ENCODE peak calls at places on chromosomes 6 and 20, in nine cellular contexts. Q, P, U, F, Z, N, Y, S and X are unnamed samples.

GRCh38 chr20:48076772-48077171 is 291.5 kb upstream of the SULF2 start:
- DNase-seq in Q (no peak), P (no peak), U (no peak), F (no peak), Z (no peak), N (no peak), Y (no peak), S (no peak), X (no peak)

GRCh38 chr6:145704153-145704781 is 31.1 kb downstream of the EPM2A start:
- DNase-seq in Q (no peak), P (no peak), U (no peak), F (peak; percentile 21), Z (no peak), N (peak; percentile 8), Y (no peak), S (no peak), X (peak; percentile 6)

GRCh38 chr6:17115251-17116089 is 13.6 kb downstream of the STMND1 start:
- DNase-seq in Q (no peak), P (no peak), U (peak; percentile 77), F (peak; percentile 87), Z (no peak), N (peak; percentile 80), Y (no peak), S (no peak), X (peak; percentile 75)

GRCh38 chr6:14573267-14573666 is 455.7 kb downstream of the CD83 start:
- DNase-seq in Q (no peak), P (no peak), U (no peak), F (no peak), Z (no peak), N (no peak), Y (no peak), S (no peak), X (no peak)

GRCh38 chr6:157773248-157773773 is 49.7 kb upstream of the SNX9 start:
- DNase-seq in Q (no peak), P (no peak), U (no peak), F (peak; percentile 61), Z (no peak), N (no peak), Y (no peak), S (no peak), X (no peak)

GRCh38 chr6:71444222-71444621 is 155.6 kb downstream of the OGFRL1 start:
- DNase-seq in Q (no peak), P (no peak), U (no peak), F (peak; percentile 66), Z (no peak), N (no peak), Y (no peak), S (no peak), X (no peak)

GRCh38 chr6:147279423-147279822 is 75.2 kb downstream of the STXBP5 start:
- DNase-seq in Q (no peak), P (no peak), U (no peak), F (no peak), Z (no peak), N (no peak), Y (no peak), S (no peak), X (no peak)

GRCh38 chr20:63116412-63117106 is 99.4 kb downstream of the YTHDF1 start:
- DNase-seq in Q (peak; percentile 24), P (no peak), U (no peak), F (peak; percentile 3), Z (no peak), N (peak; percentile 80), Y (no peak), S (no peak), X (peak; percentile 77)

GRCh38 chr6:152313542-152314482 is 323.4 kb downstream of the SYNE1 start:
- DNase-seq in Q (no peak), P (no peak), U (peak; percentile 37), F (no peak), Z (no peak), N (no peak), Y (no peak), S (no peak), X (no peak)

GRCh38 chr6:48560408-48560807 is 449.4 kb upstream of the PTCHD4 start:
- DNase-seq in Q (no peak), P (no peak), U (no peak), F (peak; percentile 80), Z (no peak), N (peak; percentile 15), Y (no peak), S (no peak), X (peak; percentile 28)

GRCh38 chr20:63624486-63624885 is 2.4 kb downstream of the GMEB2 start:
- DNase-seq in Q (no peak), P (no peak), U (no peak), F (no peak), Z (no peak), N (no peak), Y (no peak), S (no peak), X (peak; percentile 70)

GRCh38 chr6:73653571-73654424 is at the start of gene SLC17A5:
- DNase-seq in Q (peak; percentile 95), P (no peak), U (peak; percentile 75), F (peak; percentile 95), Z (peak; percentile 95), N (peak; percentile 93), Y (peak; percentile 99), S (peak; percentile 94), X (peak; percentile 91)